ENCODE peak calls at places on chromosome 5, in four cellular contexts. One of them, this sample, is unnamed.

GRCh38 chr5:86917117-86917579 is 299.4 kb downstream of the COX7C start:
- DNase-seq in K562: no peak
- DNase-seq in IMR-90: peak; percentile 49
- DNase-seq in ovary: no peak
- DNase-seq in this sample: peak; percentile 1

GRCh38 chr5:178791976-178792375 is 61.5 kb upstream of the ZNF354A start:
- DNase-seq in IMR-90: no peak
- DNase-seq in ovary: no peak
- DNase-seq in K562: no peak
- DNase-seq in this sample: no peak

GRCh38 chr5:82796643-82797416 is 280.4 kb downstream of the TMEM167A start:
- DNase-seq in K562: no peak
- DNase-seq in IMR-90: no peak
- DNase-seq in ovary: no peak
- DNase-seq in this sample: no peak

GRCh38 chr5:133523921-133524320 is 88.4 kb downstream of the FSTL4 start:
- DNase-seq in K562: no peak
- DNase-seq in IMR-90: no peak
- DNase-seq in ovary: no peak
- DNase-seq in this sample: no peak

GRCh38 chr5:132179410-132179809 is 48.2 kb downstream of the P4HA2 start:
- DNase-seq in K562: no peak
- DNase-seq in ovary: no peak
- DNase-seq in IMR-90: no peak
- DNase-seq in this sample: no peak

GRCh38 chr5:158051036-158051435 is 192.1 kb upstream of the CLINT1 start:
- DNase-seq in IMR-90: no peak
- DNase-seq in ovary: no peak
- DNase-seq in K562: no peak
- DNase-seq in this sample: no peak

GRCh38 chr5:178290376-178290775 is 57.8 kb upstream of the PHYKPL start:
- DNase-seq in K562: no peak
- DNase-seq in ovary: no peak
- DNase-seq in IMR-90: no peak
- DNase-seq in this sample: no peak

GRCh38 chr5:57117601-57118000 is 56.3 kb upstream of the GPBP1 start:
- DNase-seq in ovary: no peak
- DNase-seq in K562: no peak
- DNase-seq in IMR-90: no peak
- DNase-seq in this sample: no peak

GRCh38 chr5:138272681-138273080 is 1.7 kb downstream of the GFRA3 start:
- DNase-seq in ovary: no peak
- DNase-seq in IMR-90: no peak
- DNase-seq in K562: no peak
- DNase-seq in this sample: no peak

GRCh38 chr5:35242695-35243258 is 12.5 kb upstream of the PRLR start:
- DNase-seq in IMR-90: no peak
- DNase-seq in K562: no peak
- DNase-seq in ovary: no peak
- DNase-seq in this sample: no peak

GRCh38 chr5:179822444-179822990 is 1.8 kb downstream of the SQSTM1 start:
- DNase-seq in IMR-90: no peak
- DNase-seq in ovary: peak; percentile 27
- DNase-seq in K562: no peak
- DNase-seq in this sample: no peak

GRCh38 chr5:137752873-137753226 is 1.3 kb downstream of the HNRNPA0 start:
- DNase-seq in IMR-90: no peak
- DNase-seq in K562: peak; percentile 42
- DNase-seq in ovary: peak; percentile 33
- DNase-seq in this sample: peak; percentile 44

GRCh38 chr5:1035421-1036405 is 27.1 kb downstream of the NKD2 start:
- DNase-seq in IMR-90: no peak
- DNase-seq in K562: no peak
- DNase-seq in ovary: no peak
- DNase-seq in this sample: peak; percentile 7

GRCh38 chr5:19274578-19274977 is 713.4 kb downstream of the CDH18 start:
- DNase-seq in K562: no peak
- DNase-seq in ovary: no peak
- DNase-seq in IMR-90: no peak
- DNase-seq in this sample: no peak

GRCh38 chr5:32173394-32174010 is 617 bp downstream of the GOLPH3 start:
- DNase-seq in K562: peak; percentile 51
- DNase-seq in IMR-90: peak; percentile 52
- DNase-seq in ovary: peak; percentile 71
- DNase-seq in this sample: peak; percentile 55

GRCh38 chr5:125326114-125326513 is 579.7 kb upstream of the ZNF608 start:
- DNase-seq in K562: no peak
- DNase-seq in IMR-90: peak; percentile 88
- DNase-seq in ovary: no peak
- DNase-seq in this sample: peak; percentile 84

GRCh38 chr5:82440041-82440440 is 161.9 kb upstream of the RPS23 start:
- DNase-seq in K562: no peak
- DNase-seq in ovary: no peak
- DNase-seq in IMR-90: peak; percentile 12
- DNase-seq in this sample: no peak

GRCh38 chr5:20572560-20572959 is 584.6 kb upstream of the CDH18 start:
- DNase-seq in IMR-90: peak; percentile 15
- DNase-seq in ovary: no peak
- DNase-seq in K562: no peak
- DNase-seq in this sample: no peak

GRCh38 chr5:102638316-102638715 is 116.8 kb upstream of the PAM start:
- DNase-seq in ovary: no peak
- DNase-seq in K562: no peak
- DNase-seq in IMR-90: no peak
- DNase-seq in this sample: no peak

GRCh38 chr5:168612996-168613395 is 33.8 kb upstream of the PANK3 start:
- DNase-seq in K562: no peak
- DNase-seq in ovary: no peak
- DNase-seq in IMR-90: no peak
- DNase-seq in this sample: peak; percentile 41

GRCh38 chr5:55232985-55233928 is at the start of gene CCNO:
- DNase-seq in ovary: peak; percentile 61
- DNase-seq in K562: peak; percentile 83
- DNase-seq in IMR-90: peak; percentile 66
- DNase-seq in this sample: peak; percentile 75

GRCh38 chr5:117188207-117188606 is 613.6 kb upstream of the SEMA6A start:
- DNase-seq in K562: no peak
- DNase-seq in IMR-90: no peak
- DNase-seq in ovary: no peak
- DNase-seq in this sample: no peak

GRCh38 chr5:42005561-42006153 is 80.6 kb downstream of the FBXO4 start:
- DNase-seq in K562: peak; percentile 48
- DNase-seq in IMR-90: peak; percentile 24
- DNase-seq in ovary: no peak
- DNase-seq in this sample: no peak

GRCh38 chr5:387491-388265 is 55.3 kb upstream of the EXOC3 start:
- DNase-seq in ovary: no peak
- DNase-seq in K562: no peak
- DNase-seq in IMR-90: no peak
- DNase-seq in this sample: peak; percentile 5

GRCh38 chr5:180825768-180826525 is 23.3 kb upstream of the MGAT1 start:
- DNase-seq in K562: no peak
- DNase-seq in IMR-90: peak; percentile 85
- DNase-seq in ovary: no peak
- DNase-seq in this sample: peak; percentile 74

GRCh38 chr5:122073864-122074263 is 4.2 kb downstream of the LOX start:
- DNase-seq in K562: no peak
- DNase-seq in ovary: no peak
- DNase-seq in IMR-90: no peak
- DNase-seq in this sample: no peak

GRCh38 chr5:78271766-78272165 is 22.7 kb downstream of the AP3B1 start:
- DNase-seq in IMR-90: no peak
- DNase-seq in ovary: no peak
- DNase-seq in K562: no peak
- DNase-seq in this sample: no peak

GRCh38 chr5:35369965-35370790 is 139.9 kb upstream of the PRLR start:
- DNase-seq in ovary: no peak
- DNase-seq in K562: no peak
- DNase-seq in IMR-90: no peak
- DNase-seq in this sample: no peak

GRCh38 chr5:33850100-33850594 is 41.6 kb downstream of the ADAMTS12 start:
- DNase-seq in ovary: no peak
- DNase-seq in K562: no peak
- DNase-seq in IMR-90: peak; percentile 75
- DNase-seq in this sample: peak; percentile 61

GRCh38 chr5:79774171-79774854 is 84.7 kb downstream of the CMYA5 start:
- DNase-seq in K562: peak; percentile 27
- DNase-seq in IMR-90: peak; percentile 4
- DNase-seq in ovary: no peak
- DNase-seq in this sample: no peak

GRCh38 chr5:148398698-148399121 is 15.0 kb downstream of the FBXO38 start:
- DNase-seq in K562: no peak
- DNase-seq in IMR-90: no peak
- DNase-seq in ovary: no peak
- DNase-seq in this sample: no peak

DNA sequence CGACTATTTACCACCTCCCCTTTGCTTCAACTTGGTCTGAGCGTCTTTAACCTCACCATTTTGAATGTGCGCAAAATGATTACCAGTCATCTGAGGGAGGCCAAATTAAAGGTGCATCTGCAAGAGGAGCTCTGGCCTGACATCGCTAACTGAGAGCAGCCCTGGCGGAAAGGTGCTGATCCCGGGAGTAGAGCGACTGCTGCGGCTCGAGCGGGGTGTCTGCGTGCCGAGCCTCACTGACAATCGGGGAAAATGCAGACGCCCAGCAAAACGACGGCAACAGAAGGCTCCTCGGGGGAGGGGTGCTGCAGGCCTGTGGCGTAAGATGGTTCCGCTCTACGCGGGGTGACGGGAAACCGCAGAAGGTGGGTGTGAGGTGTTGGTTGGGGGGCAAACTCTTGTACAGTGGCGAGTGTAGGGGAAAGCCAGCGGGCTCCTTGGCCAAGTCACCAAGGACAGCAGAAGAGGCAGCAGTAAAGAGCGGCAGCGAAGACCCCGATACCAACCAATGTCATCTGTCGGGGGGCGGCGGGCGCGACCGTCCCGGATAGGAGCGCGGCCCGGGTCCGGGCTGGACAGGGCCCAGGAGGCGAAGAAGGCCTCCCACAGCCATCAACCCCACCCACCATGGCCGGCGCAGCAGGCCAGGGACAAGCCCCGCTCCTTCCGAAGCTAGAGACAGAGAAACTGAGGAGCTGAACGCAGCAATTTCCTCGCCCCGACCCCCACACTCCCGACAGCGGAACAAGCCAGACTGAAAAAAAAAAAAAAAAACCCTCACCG is 522 bp downstream of the PJA2 start:
- DNase-seq in IMR-90: peak; percentile 80
- DNase-seq in K562: peak; percentile 63
- DNase-seq in ovary: peak; percentile 73
- DNase-seq in this sample: peak; percentile 85
- TF ChIP-seq POLR2A in IMR-90: peak; percentile 73
- TF ChIP-seq POLR2A in K562: peak; percentile 76
- TF ChIP-seq POLR2A in ovary: no peak
- TF ChIP-seq POLR2A in this sample: no peak

DNA sequence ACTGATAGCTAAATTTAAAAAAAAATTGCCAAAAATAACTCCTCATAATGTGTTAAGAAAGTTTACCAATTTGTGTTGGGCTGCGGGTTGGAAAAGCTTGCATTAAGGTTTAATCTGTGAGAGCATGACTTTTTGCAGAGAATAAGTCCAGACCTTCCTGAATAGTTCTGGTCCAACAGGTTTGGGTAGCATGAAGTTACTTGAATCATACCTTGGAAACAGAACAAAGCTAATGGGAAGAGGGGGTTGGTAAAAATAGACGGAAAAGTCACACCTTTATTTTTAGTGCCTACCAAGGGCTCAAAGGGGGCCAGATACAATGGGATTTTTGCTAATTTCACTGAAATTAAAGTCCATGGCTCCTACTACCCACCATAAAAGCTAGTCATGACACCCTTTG is 17.1 kb upstream of the MATR3 start:
- DNase-seq in IMR-90: no peak
- DNase-seq in ovary: no peak
- DNase-seq in K562: no peak
- DNase-seq in this sample: no peak
- H3K36me3 ChIP-seq in IMR-90: peaks cover 21% of the 10 kb centered on the region
- H3K36me3 ChIP-seq in ovary: no peaks in the 10 kb centered on the region
- H3K36me3 ChIP-seq in K562: peaks cover 63% of the 10 kb centered on the region
- H3K36me3 ChIP-seq in this sample: peaks cover 12% of the 10 kb centered on the region

GRCh38 chr5:91378683-91379601 is 4.2 kb downstream of the ARRDC3 start:
- DNase-seq in ovary: no peak
- DNase-seq in K562: no peak
- DNase-seq in IMR-90: no peak
- DNase-seq in this sample: no peak

GRCh38 chr5:91380491-91381133 is 2.5 kb downstream of the ARRDC3 start:
- DNase-seq in K562: peak; percentile 82
- DNase-seq in IMR-90: peak; percentile 91
- DNase-seq in ovary: peak; percentile 99
- DNase-seq in this sample: peak; percentile 97

GRCh38 chr5:91381134-91381773 is 1.9 kb downstream of the ARRDC3 start:
- DNase-seq in ovary: no peak
- DNase-seq in IMR-90: no peak
- DNase-seq in K562: no peak
- DNase-seq in this sample: no peak

GRCh38 chr5:91381774-91382492 is 1.2 kb downstream of the ARRDC3 start:
- DNase-seq in ovary: peak; percentile 84
- DNase-seq in K562: peak; percentile 44
- DNase-seq in IMR-90: peak; percentile 89
- DNase-seq in this sample: peak; percentile 84

DNA sequence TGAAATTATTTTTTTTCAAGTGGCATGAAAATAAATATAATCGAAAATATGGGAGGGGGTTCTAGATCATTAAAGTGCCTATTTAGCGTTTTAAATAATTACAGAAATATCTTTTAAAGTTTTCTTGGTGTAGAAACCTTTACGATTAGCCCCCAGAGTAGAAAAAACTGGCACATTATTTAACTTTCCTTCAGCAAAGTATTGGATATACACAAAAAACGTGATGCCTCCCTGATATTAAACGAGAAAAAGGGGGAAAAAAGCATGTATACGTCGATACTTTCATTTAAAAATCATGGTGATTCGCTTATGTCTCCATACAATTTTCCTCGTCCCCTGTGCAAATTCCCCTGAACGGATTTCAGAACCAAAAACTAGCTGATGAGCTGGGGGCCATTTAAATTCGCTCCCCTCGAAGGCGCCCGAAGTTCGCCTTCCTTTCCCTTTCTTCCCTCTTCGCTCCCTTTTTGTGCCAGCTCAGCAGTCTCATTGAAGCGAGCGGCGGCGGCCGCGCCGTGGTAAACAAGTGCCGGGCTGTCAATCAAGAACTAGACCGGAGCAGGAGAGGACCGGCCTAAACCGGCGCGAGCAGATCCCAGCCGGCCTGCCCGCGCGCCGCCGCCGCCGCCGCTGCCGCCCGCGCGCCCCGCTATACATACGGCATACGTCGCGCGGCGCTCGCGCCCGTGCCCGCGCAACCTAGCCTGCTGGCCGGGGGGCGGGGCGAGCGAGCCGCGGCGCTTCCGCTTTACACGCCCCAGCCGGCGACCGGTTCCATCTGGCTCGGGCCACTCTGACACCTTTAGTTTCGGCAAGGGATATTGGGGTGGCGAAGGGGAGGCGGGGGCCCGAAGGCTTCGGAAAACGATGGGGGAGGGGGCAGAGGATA is 3.3 kb downstream of the ARRDC3 start:
- DNase-seq in ovary: peak; percentile 93
- DNase-seq in IMR-90: peak; percentile 84
- DNase-seq in K562: peak; percentile 78
- DNase-seq in this sample: peak; percentile 94
- TF ChIP-seq POLR2A in ovary: peak; percentile 81
- TF ChIP-seq POLR2A in IMR-90: peak; percentile 68
- TF ChIP-seq POLR2A in K562: peak; percentile 50
- TF ChIP-seq POLR2A in this sample: peak; percentile 71

GRCh38 chr5:17625686-17626085 is 6.2 kb upstream of the TAF11L13 start:
- DNase-seq in ovary: no peak
- DNase-seq in K562: no peak
- DNase-seq in IMR-90: no peak
- DNase-seq in this sample: no peak
- H3K36me3 ChIP-seq in ovary: no peaks in the 10 kb centered on the region
- H3K36me3 ChIP-seq in K562: no peaks in the 10 kb centered on the region
- H3K36me3 ChIP-seq in IMR-90: no peaks in the 10 kb centered on the region
- H3K36me3 ChIP-seq in this sample: no peaks in the 10 kb centered on the region